ENCODE peak calls at places on chromosomes 11 and 22, in ten cellular contexts. V is epithelial cell of esophagus; D is anterior cingulate cortex; X is ovary; F is pancreas; U is NCI-H1092; C is stimulated activated CD8-positive, alpha-beta memory T cell treated with anti-CD3 and anti-CD28 coated beads, Interleukin-7, amount 100 ng/mL, for 1 hour; W is cerebellum; L is T-helper 9 cell; P is AG10803. Q is an unnamed sample.

GRCh38 chr11:27471067-27471587 is 1.5 kb downstream of the LGR4 start:
- DNase-seq in V (peak), D (no peak), X (no peak), F (no peak), U (no peak), C (no peak), W (peak), L (no peak), P (no peak), Q (peak)

GRCh38 chr22:36562261-36562835 is 33.4 kb upstream of the EIF3D start:
- DNase-seq in V (peak), D (no peak), X (no peak), F (no peak), U (no peak), C (no peak), W (no peak), L (no peak), P (peak), Q (no peak)

GRCh38 chr22:50311606-50312351 is 4.3 kb upstream of the PLXNB2 start:
- DNase-seq in V (no peak), D (no peak), X (no peak), F (no peak), U (no peak), C (no peak), W (no peak), L (no peak), P (no peak), Q (no peak)

GRCh38 chr11:61994981-61995380 is 27.5 kb upstream of the FTH1 start:
- DNase-seq in V (no peak), D (no peak), X (no peak), F (no peak), U (no peak), C (no peak), W (no peak), L (no peak), P (no peak), Q (no peak)

GRCh38 chr11:12235945-12236743 is 125.8 kb downstream of the MICAL2 start:
- DNase-seq in V (peak), D (no peak), X (peak), F (no peak), U (peak), C (no peak), W (peak), L (peak), P (peak), Q (peak)

GRCh38 chr11:99383628-99384300 is 363.0 kb downstream of the CNTN5 start:
- DNase-seq in V (no peak), D (no peak), X (no peak), F (no peak), U (no peak), C (no peak), W (no peak), L (no peak), P (no peak), Q (no peak)

GRCh38 chr11:117437791-117438130 is 110.1 kb downstream of the CEP164 start:
- DNase-seq in V (no peak), D (no peak), X (no peak), F (no peak), U (no peak), C (no peak), W (no peak), L (no peak), P (no peak), Q (no peak)

GRCh38 chr22:30423296-30423958 is 2.1 kb upstream of the MTFP1 start:
- DNase-seq in V (peak), D (no peak), X (no peak), F (peak), U (no peak), C (no peak), W (peak), L (peak), P (no peak), Q (no peak)

GRCh38 chr22:49533886-49534285 is 293.8 kb downstream of the BRD1 start:
- DNase-seq in V (no peak), D (no peak), X (no peak), F (peak), U (no peak), C (no peak), W (no peak), L (no peak), P (no peak), Q (no peak)

GRCh38 chr11:132028380-132029240 is 658.2 kb downstream of the NTM start:
- DNase-seq in V (peak), D (no peak), X (no peak), F (no peak), U (peak), C (no peak), W (no peak), L (no peak), P (peak), Q (peak)

GRCh38 chr22:32240461-32240860 is 14.7 kb downstream of the SLC5A4 start:
- DNase-seq in V (no peak), D (no peak), X (no peak), F (no peak), U (no peak), C (no peak), W (no peak), L (no peak), P (no peak), Q (no peak)

GRCh38 chr22:40220316-40221054 is 42.8 kb downstream of the TNRC6B start:
- DNase-seq in V (peak), D (no peak), X (peak), F (no peak), U (no peak), C (no peak), W (no peak), L (no peak), P (no peak), Q (no peak)

GRCh38 chr11:134032501-134033091 is 36.3 kb upstream of the JAM3 start:
- DNase-seq in V (no peak), D (peak), X (peak), F (no peak), U (peak), C (no peak), W (peak), L (no peak), P (peak), Q (peak)

GRCh38 chr22:48268293-48268692 is 1505.8 kb downstream of the TBC1D22A start:
- DNase-seq in V (no peak), D (no peak), X (no peak), F (no peak), U (no peak), C (no peak), W (no peak), L (no peak), P (no peak), Q (no peak)

GRCh38 chr11:108647701-108648527 is 17.0 kb upstream of the DDX10 start:
- DNase-seq in V (peak), D (peak), X (peak), F (peak), U (peak), C (peak), W (peak), L (peak), P (peak), Q (peak)

GRCh38 chr22:17845790-17846189 is 71.5 kb upstream of the BID start:
- DNase-seq in V (no peak), D (peak), X (peak), F (no peak), U (no peak), C (no peak), W (peak), L (no peak), P (peak), Q (peak)

GRCh38 chr22:19641254-19641982 is 72.9 kb upstream of the SEPTIN5 start:
- DNase-seq in V (peak), D (no peak), X (no peak), F (no peak), U (no peak), C (no peak), W (no peak), L (no peak), P (no peak), Q (no peak)

GRCh38 chr11:7955191-7955590 is 10.1 kb downstream of the NLRP10 start:
- DNase-seq in V (no peak), D (no peak), X (no peak), F (no peak), U (no peak), C (no peak), W (no peak), L (no peak), P (no peak), Q (no peak)

GRCh38 chr11:111417766-111418435 is 38.8 kb upstream of the POU2AF1 start:
- DNase-seq in V (no peak), D (peak), X (peak), F (no peak), U (no peak), C (no peak), W (no peak), L (no peak), P (peak), Q (no peak)

GRCh38 chr11:20363500-20364411 is at the start of gene HTATIP2:
- DNase-seq in V (peak), D (peak), X (peak), F (peak), U (peak), C (peak), W (peak), L (peak), P (no peak), Q (peak)

GRCh38 chr11:32213223-32213622 is 122.3 kb downstream of the RCN1 start:
- DNase-seq in V (peak), D (no peak), X (no peak), F (no peak), U (no peak), C (no peak), W (no peak), L (no peak), P (peak), Q (no peak)

GRCh38 chr22:46842606-46843005 is 80.2 kb downstream of the TBC1D22A start:
- DNase-seq in V (peak), D (no peak), X (no peak), F (no peak), U (no peak), C (no peak), W (no peak), L (no peak), P (no peak), Q (no peak)

GRCh38 chr11:31442086-31442485 is 67.3 kb downstream of the IMMP1L start:
- DNase-seq in V (no peak), D (no peak), X (no peak), F (no peak), U (peak), C (no peak), W (no peak), L (no peak), P (no peak), Q (no peak)

GRCh38 chr11:102986815-102987214 is 31.3 kb upstream of the MMP13 start:
- DNase-seq in V (peak), D (no peak), X (no peak), F (no peak), U (no peak), C (no peak), W (no peak), L (no peak), P (peak), Q (no peak)

GRCh38 chr22:28791841-28792490 is 8.4 kb downstream of the XBP1 start:
- DNase-seq in V (no peak), D (no peak), X (no peak), F (no peak), U (no peak), C (no peak), W (no peak), L (no peak), P (no peak), Q (no peak)

GRCh38 chr22:31211504-31211861 is 615 bp upstream of the LIMK2 start:
- DNase-seq in V (no peak), D (no peak), X (no peak), F (no peak), U (no peak), C (no peak), W (no peak), L (no peak), P (no peak), Q (no peak)

GRCh38 chr22:30340911-30341685 is 14.4 kb upstream of the TBC1D10A start:
- DNase-seq in V (no peak), D (peak), X (no peak), F (peak), U (no peak), C (no peak), W (peak), L (no peak), P (no peak), Q (peak)

GRCh38 chr22:20591660-20592310 is 84.4 kb downstream of the MED15 start:
- DNase-seq in V (peak), D (no peak), X (no peak), F (peak), U (peak), C (no peak), W (no peak), L (no peak), P (peak), Q (no peak)

GRCh38 chr22:33090836-33091235 is 32.7 kb upstream of the SYN3 start:
- DNase-seq in V (no peak), D (no peak), X (no peak), F (no peak), U (no peak), C (no peak), W (no peak), L (no peak), P (no peak), Q (no peak)

GRCh38 chr22:50305658-50306566 is 1.5 kb downstream of the PLXNB2 start:
- DNase-seq in V (peak), D (peak), X (peak), F (peak), U (no peak), C (no peak), W (no peak), L (no peak), P (peak), Q (peak)